ENCODE peak calls at places on chromosomes 7 and 10, in nine cellular contexts. U is heart right ventricle; C is AG10803; O is Calu3; J is GM12891; N is progenitor cell of endocrine pancreas; M is H7; A is Jurkat, Clone E6-1; G is brain microvascular endothelial cell. P is an unnamed sample.

GRCh38 chr10:22600516-22600915 is 113.9 kb downstream of the PIP4K2A start:
- DNase-seq in G (no peak), M (no peak), U (no peak), C (no peak), J (no peak), N (no peak), A (no peak), O (no peak), P (no peak)

GRCh38 chr7:147605326-147605725 is 985.2 kb upstream of the C7orf33 start:
- DNase-seq in J (no peak), M (no peak), N (no peak), A (no peak), U (no peak), G (no peak), C (no peak), O (no peak), P (no peak)

GRCh38 chr7:22356855-22357310 is at the start of gene RAPGEF5:
- DNase-seq in N (peak), A (peak), C (no peak), J (peak), G (no peak), M (peak), U (no peak), O (peak), P (no peak)

GRCh38 chr10:49119746-49120145 is 4.4 kb upstream of the VSTM4 start:
- DNase-seq in A (no peak), M (no peak), U (no peak), G (peak), N (no peak), J (no peak), C (no peak), O (no peak), P (no peak)

GRCh38 chr10:93150289-93150688 is 76.6 kb downstream of the CYP26A1 start:
- DNase-seq in O (peak), U (no peak), G (no peak), J (no peak), M (no peak), N (no peak), A (peak), C (no peak), P (no peak)

GRCh38 chr7:80279760-80280159 is 145.1 kb downstream of the GNAI1 start:
- DNase-seq in A (no peak), M (no peak), G (peak), U (peak), N (no peak), J (no peak), O (no peak), C (no peak), P (no peak)

GRCh38 chr10:31929986-31930675 is 1.5 kb upstream of the ARHGAP12 start:
- DNase-seq in A (peak), G (no peak), O (no peak), C (no peak), M (no peak), J (no peak), U (no peak), N (no peak), P (peak)

GRCh38 chr10:94439275-94439861 is 37.0 kb downstream of the TBC1D12 start:
- DNase-seq in O (peak), M (peak), G (no peak), U (no peak), N (no peak), A (peak), C (peak), J (no peak), P (peak)

GRCh38 chr10:129790710-129791446 is 173.2 kb downstream of the EBF3 start:
- DNase-seq in J (no peak), G (no peak), O (no peak), M (no peak), U (no peak), C (no peak), A (no peak), N (no peak), P (no peak)

GRCh38 chr10:104297697-104298660 is 29.0 kb downstream of the GSTO2 start:
- DNase-seq in G (peak), O (peak), U (no peak), J (no peak), M (peak), A (peak), N (peak), C (peak), P (no peak)

GRCh38 chr10:35911954-35912353 is 269.9 kb upstream of the FZD8 start:
- DNase-seq in C (no peak), U (no peak), G (no peak), O (no peak), M (no peak), A (no peak), N (no peak), J (no peak), P (no peak)

GRCh38 chr10:74799840-74800239 is 26.6 kb upstream of the KAT6B start:
- DNase-seq in O (no peak), N (no peak), J (no peak), C (peak), M (no peak), U (no peak), G (peak), A (no peak), P (no peak)

GRCh38 chr7:22934473-22935065 is 79.4 kb downstream of the HYCC1 start:
- DNase-seq in U (no peak), N (no peak), G (peak), M (no peak), O (no peak), C (peak), A (no peak), J (no peak), P (no peak)

GRCh38 chr7:150408393-150409299 is 29.5 kb downstream of the ZNF775 start:
- DNase-seq in C (no peak), A (no peak), G (no peak), J (no peak), N (no peak), O (no peak), M (peak), U (no peak), P (no peak)

GRCh38 chr10:107666214-107666613 is 501.7 kb upstream of the SORCS1 start:
- DNase-seq in J (no peak), M (no peak), O (no peak), N (no peak), U (no peak), C (no peak), G (no peak), A (no peak), P (no peak)

GRCh38 chr10:33333260-33334169 is 952 bp downstream of the NRP1 start:
- DNase-seq in M (no peak), N (no peak), C (no peak), A (peak), O (peak), G (peak), U (no peak), J (peak), P (no peak)

GRCh38 chr10:25682203-25682950 is 251.7 kb upstream of the MYO3A start:
- DNase-seq in M (no peak), J (no peak), A (no peak), C (peak), O (peak), U (peak), G (peak), N (no peak), P (peak)

GRCh38 chr7:132138817-132139216 is 437.5 kb downstream of the PLXNA4 start:
- DNase-seq in C (no peak), O (peak), M (no peak), J (no peak), U (no peak), G (no peak), N (no peak), A (no peak), P (no peak)

GRCh38 chr7:134695321-134695860 is 48.7 kb downstream of the BPGM start:
- DNase-seq in M (no peak), J (no peak), C (peak), O (no peak), A (no peak), N (no peak), U (no peak), G (peak), P (no peak)

GRCh38 chr7:155670521-155670920 is 26.1 kb downstream of the RBM33 start:
- DNase-seq in C (no peak), J (no peak), M (no peak), O (no peak), A (no peak), G (no peak), U (no peak), N (no peak), P (peak)

GRCh38 chr7:99459087-99459486 is 6.9 kb downstream of the ATP5MF start:
- DNase-seq in J (no peak), G (no peak), A (peak), M (peak), C (peak), O (no peak), N (no peak), U (no peak), P (no peak)

GRCh38 chr7:144728556-144728955 is 107.3 kb downstream of the TPK1 start:
- DNase-seq in M (no peak), N (no peak), J (no peak), G (no peak), C (no peak), U (no peak), O (no peak), A (no peak), P (no peak)